ENCODE peak calls at places on chromosomes 4 and X, in seven cellular contexts. F is trophoblast cell, R is mesendoderm, W is mesenchymal stem cell, N is H9, X is IMR-90, J is neuronal stem cell. Q is an unnamed sample.
A peak's percentile ranks its signal among the peaks of the same experiment; 100 is the strongest.

GRCh38 chr4:75158451-75158850 is 225.5 kb downstream of the PARM1 start:
- DNase-seq in J (no peak), X (no peak), F (no peak), N (no peak), R (no peak), W (peak; percentile 28), Q (no peak)

GRCh38 chr4:17186916-17187315 is 288.5 kb upstream of the LDB2 start:
- DNase-seq in N (no peak), F (no peak), R (no peak), J (no peak), X (no peak), W (no peak), Q (no peak)

GRCh38 chr4:106875340-106875739 is 160.8 kb downstream of the DKK2 start:
- DNase-seq in X (no peak), W (no peak), N (peak; percentile 68), F (no peak), R (peak; percentile 49), J (no peak), Q (no peak)

GRCh38 chrX:104343408-104344129 is 88.8 kb upstream of the ESX1 start:
- DNase-seq in W (peak; percentile 91), N (peak; percentile 77), X (peak; percentile 74), R (peak; percentile 92), F (peak; percentile 95), J (peak; percentile 12), Q (peak; percentile 43)

GRCh38 chr4:70670332-70671014 is 4.2 kb upstream of the JCHAIN start:
- DNase-seq in X (peak; percentile 75), J (no peak), F (no peak), R (no peak), W (no peak), N (no peak), Q (no peak)

GRCh38 chrX:139559383-139560042 is 29.0 kb downstream of the F9 start:
- DNase-seq in J (peak; percentile 45), R (peak; percentile 75), F (peak; percentile 64), N (peak; percentile 39), W (peak; percentile 7), X (peak; percentile 43), Q (no peak)

GRCh38 chr4:137531121-137531520 is 1.2 kb downstream of the PCDH18 start:
- DNase-seq in X (peak; percentile 65), N (no peak), W (peak; percentile 58), F (no peak), R (no peak), J (no peak), Q (no peak)

GRCh38 chr4:74503580-74503979 is 58.6 kb downstream of the AREG start:
- DNase-seq in R (no peak), W (peak; percentile 76), F (no peak), J (no peak), N (no peak), X (peak; percentile 88), Q (no peak)

GRCh38 chr4:929970-930625 is 2.0 kb downstream of the GAK start:
- DNase-seq in J (no peak), R (no peak), X (peak; percentile 71), F (no peak), N (no peak), W (peak; percentile 67), Q (no peak)

GRCh38 chr4:34720563-34720962 is 1523.8 kb downstream of the ARAP2 start:
- DNase-seq in W (peak; percentile 60), F (peak; percentile 52), X (peak; percentile 24), N (no peak), J (peak; percentile 40), R (peak; percentile 60), Q (no peak)

GRCh38 chr4:6295495-6295894 is 25.8 kb downstream of the WFS1 start:
- DNase-seq in W (no peak), X (no peak), N (no peak), F (no peak), J (no peak), R (no peak), Q (no peak)

GRCh38 chr4:41012308-41012707 is 202.0 kb downstream of the APBB2 start:
- DNase-seq in F (peak; percentile 26), W (no peak), N (no peak), X (peak; percentile 51), R (no peak), J (no peak), Q (no peak)

GRCh38 chrX:110004210-110004609 is 1.3 kb downstream of the TMEM164 start:
- DNase-seq in F (no peak), W (no peak), N (no peak), R (peak; percentile 15), J (no peak), X (no peak), Q (no peak)

GRCh38 chr4:153364061-153364460 is 19.6 kb downstream of the MND1 start:
- DNase-seq in R (no peak), X (no peak), J (no peak), F (no peak), W (no peak), N (no peak), Q (no peak)

GRCh38 chr4:143700420-143701352 is at the start of gene FREM3:
- DNase-seq in J (peak; percentile 20), W (no peak), X (no peak), R (peak; percentile 50), N (peak; percentile 75), F (peak; percentile 19), Q (peak; percentile 33)

GRCh38 chrX:15853586-15854079 is 980 bp downstream of the AP1S2 start:
- DNase-seq in F (no peak), W (peak; percentile 25), J (no peak), R (no peak), N (no peak), X (no peak), Q (no peak)

GRCh38 chr4:130985371-130985770 is 1889.4 kb downstream of the C4orf33 start:
- DNase-seq in N (no peak), F (no peak), R (peak; percentile 7), W (no peak), J (peak; percentile 8), X (no peak), Q (no peak)

GRCh38 chrX:64842492-64842891 is 133.8 kb downstream of the ZC4H2 start:
- DNase-seq in W (no peak), J (no peak), R (no peak), F (no peak), X (no peak), N (no peak), Q (no peak)

GRCh38 chr4:6581566-6582121 is 6.7 kb downstream of the MAN2B2 start:
- DNase-seq in X (no peak), W (no peak), J (no peak), N (no peak), R (no peak), F (no peak), Q (no peak)

GRCh38 chr4:931194-931959 is 739 bp downstream of the GAK start:
- DNase-seq in W (peak; percentile 97), X (peak; percentile 84), R (no peak), N (no peak), F (peak; percentile 16), J (no peak), Q (no peak)

GRCh38 chrX:153423652-153424051 is 12.4 kb downstream of the ZFP92 start:
- DNase-seq in J (no peak), W (no peak), R (no peak), X (no peak), N (no peak), F (no peak), Q (no peak)

GRCh38 chr4:184368290-184368689 is 106.1 kb downstream of the IRF2 start:
- DNase-seq in X (no peak), R (no peak), J (no peak), F (no peak), N (peak; percentile 8), W (no peak), Q (no peak)

GRCh38 chrX:119693996-119694451 is 1.1 kb upstream of the SEPTIN6 start:
- DNase-seq in R (no peak), F (no peak), X (no peak), J (no peak), N (peak; percentile 52), W (peak; percentile 16), Q (no peak)

GRCh38 chr4:100289980-100290379 is 99.7 kb upstream of the DDIT4L start:
- DNase-seq in J (no peak), F (no peak), R (no peak), X (no peak), W (no peak), N (no peak), Q (no peak)

GRCh38 chr4:156581282-156581681 is 390.3 kb downstream of the PDGFC start:
- DNase-seq in W (no peak), R (no peak), N (no peak), J (no peak), F (no peak), X (no peak), Q (no peak)
- H3K4me1 ChIP-seq in W (no peaks in the 10 kb centered on the region), R (no peaks in the 10 kb centered on the region), N (no peaks in the 10 kb centered on the region), J (no peaks in the 10 kb centered on the region), F (no peaks in the 10 kb centered on the region), X (no peaks in the 10 kb centered on the region), Q (no peaks in the 10 kb centered on the region)

GRCh38 chr4:56128231-56128630 is 179.5 kb downstream of the CEP135 start:
- DNase-seq in N (no peak), J (no peak), F (no peak), W (no peak), R (no peak), X (peak; percentile 28), Q (no peak)
- H2BK120ac ChIP-seq in N (no peak overlapping the region), J (no peak overlapping the region), F (no peak overlapping the region), W (no peak overlapping the region), R (no peak overlapping the region), X (no peak overlapping the region), Q (no peak overlapping the region)

DNA sequence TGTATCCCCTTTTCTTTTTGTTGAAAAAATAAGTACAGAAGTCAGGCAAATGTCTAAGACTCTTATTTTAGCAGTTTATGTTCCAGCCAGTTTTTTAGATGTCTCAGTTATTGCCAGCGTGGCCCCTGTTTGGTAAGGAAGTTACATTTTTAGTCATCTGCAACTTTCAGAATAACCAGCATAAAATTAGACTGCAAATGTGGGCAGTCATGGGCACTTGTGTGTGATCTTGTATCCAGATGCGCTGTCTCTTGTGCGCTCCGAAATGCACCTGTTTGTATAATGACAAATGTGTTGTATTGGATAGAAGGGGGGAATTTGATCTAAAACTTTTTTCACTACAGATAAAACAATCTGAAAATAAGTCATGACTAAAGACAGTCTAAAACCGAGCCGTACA is 44.3 kb upstream of the CLCN4 start:
- DNase-seq in W (no peak), R (no peak), J (no peak), N (no peak), F (no peak), X (no peak), Q (no peak)
- H3K4me1 ChIP-seq in W (peaks cover 1% of the 10 kb centered on the region), R (no peaks in the 10 kb centered on the region), J (no peaks in the 10 kb centered on the region), N (peaks cover 2% of the 10 kb centered on the region), F (no peaks in the 10 kb centered on the region), X (peaks cover 2% of the 10 kb centered on the region), Q (peaks cover 3% of the 10 kb centered on the region)

GRCh38 chr4:108813261-108813660 is 50.4 kb upstream of the ETNPPL start:
- DNase-seq in X (no peak), J (no peak), R (no peak), F (peak; percentile 71), N (no peak), W (no peak), Q (no peak)

GRCh38 chr4:108810087-108810486 is 47.2 kb upstream of the ETNPPL start:
- DNase-seq in W (no peak), N (no peak), F (no peak), J (no peak), X (no peak), R (no peak), Q (no peak)

GRCh38 chr4:108811486-108811885 is 48.6 kb upstream of the ETNPPL start:
- DNase-seq in X (no peak), R (no peak), J (no peak), N (no peak), W (no peak), F (no peak), Q (no peak)

DNA sequence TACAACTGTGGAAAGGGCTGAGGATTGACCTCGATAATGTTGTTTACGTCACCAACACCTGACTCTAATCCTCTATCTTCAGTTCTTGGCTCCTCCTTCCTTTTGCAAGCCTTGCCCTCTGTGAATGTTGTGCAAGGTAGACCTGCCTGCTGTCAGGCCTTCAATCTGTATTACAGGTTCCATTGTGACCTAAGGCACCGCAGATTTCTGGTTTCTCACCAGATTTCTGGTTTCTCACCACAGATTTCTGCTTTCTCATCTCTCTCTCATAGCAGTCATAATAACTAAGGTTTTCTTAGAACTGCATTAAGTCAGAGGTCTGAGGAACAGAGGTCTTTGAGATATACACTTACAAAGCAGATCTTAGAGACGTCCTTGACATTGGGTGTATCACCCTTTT is 51.5 kb upstream of the ETNPPL start:
- DNase-seq in F (no peak), J (no peak), N (no peak), R (no peak), X (no peak), W (no peak), Q (no peak)
- H2BK120ac ChIP-seq in F (no peak overlapping the region), J (no peak overlapping the region), N (no peak overlapping the region), R (no peak overlapping the region), X (no peak overlapping the region), W (no peak overlapping the region), Q (no peak overlapping the region)

Q was measured in H1.